ENCODE peak calls at places on chromosomes 16 and 17, in four cellular contexts. T, V, Y and Z are unnamed samples.
A peak's percentile ranks its signal among the peaks of the same experiment; 100 is the strongest.

GRCh38 chr17:44628234-44629188 is 27.8 kb upstream of the MEIOC start:
- DNase-seq in T (no peak), V (peak; percentile 54), Y (no peak), Z (no peak)

GRCh38 chr17:38469875-38470274 is 41.6 kb downstream of the ARHGAP23 start:
- DNase-seq in T (no peak), V (no peak), Y (no peak), Z (no peak)

GRCh38 chr17:41666336-41666680 is 22.4 kb upstream of the EIF1 start:
- DNase-seq in T (no peak), V (peak; percentile 44), Y (no peak), Z (peak; percentile 73)

GRCh38 chr17:47884905-47885735 is 10.9 kb upstream of the SP2 start:
- DNase-seq in T (no peak), V (no peak), Y (peak; percentile 22), Z (no peak)

GRCh38 chr16:89073346-89074221 is 20.1 kb upstream of the ACSF3 start:
- DNase-seq in T (no peak), V (no peak), Y (no peak), Z (no peak)

GRCh38 chr17:80101160-80101945 is at the start of gene GAA:
- DNase-seq in T (peak; percentile 89), V (peak; percentile 92), Y (peak; percentile 93), Z (peak; percentile 84)

GRCh38 chr17:80101946-80102706 is 745 bp downstream of the GAA start:
- DNase-seq in T (no peak), V (no peak), Y (no peak), Z (no peak)

GRCh38 chr17:40399185-40399584 is 18.5 kb downstream of the TOP2A start:
- DNase-seq in T (no peak), V (no peak), Y (peak; percentile 61), Z (no peak)

GRCh38 chr16:86048882-86049585 is 150.1 kb downstream of the IRF8 start:
- DNase-seq in T (no peak), V (no peak), Y (no peak), Z (no peak)

GRCh38 chr17:46141645-46142044 is 51.6 kb downstream of the KANSL1 start:
- DNase-seq in T (no peak), V (no peak), Y (no peak), Z (no peak)

GRCh38 chr16:67528870-67529638 is 425 bp downstream of the RIPOR1 start:
- DNase-seq in T (peak; percentile 75), V (peak; percentile 57), Y (no peak), Z (peak; percentile 20)

GRCh38 chr16:88367560-88367959 is 15.2 kb upstream of the ZNF469 start:
- DNase-seq in T (no peak), V (peak; percentile 14), Y (no peak), Z (no peak)

GRCh38 chr16:31428638-31429247 is 583 bp upstream of the COX6A2 start:
- DNase-seq in T (no peak), V (no peak), Y (no peak), Z (no peak)

GRCh38 chr16:86541560-86541959 is 13.5 kb downstream of the MTHFSD start:
- DNase-seq in T (no peak), V (no peak), Y (no peak), Z (no peak)

GRCh38 chr17:64358261-64358788 is 32.3 kb downstream of the PECAM1 start:
- DNase-seq in T (no peak), V (no peak), Y (no peak), Z (no peak)

GRCh38 chr17:52145496-52145895 is 13.0 kb downstream of the CA10 start:
- DNase-seq in T (no peak), V (no peak), Y (no peak), Z (no peak)

GRCh38 chr16:67428146-67428731 is 2.7 kb upstream of the HSD11B2 start:
- DNase-seq in T (no peak), V (peak; percentile 87), Y (peak; percentile 41), Z (no peak)

GRCh38 chr17:34673516-34673915 is 94.1 kb downstream of the TMEM132E start:
- DNase-seq in T (no peak), V (no peak), Y (no peak), Z (no peak)

GRCh38 chr17:59901604-59902003 is 8.7 kb downstream of the RPS6KB1 start:
- DNase-seq in T (no peak), V (no peak), Y (no peak), Z (no peak)

GRCh38 chr17:11372692-11373091 is 131.7 kb downstream of the SHISA6 start:
- DNase-seq in T (no peak), V (no peak), Y (no peak), Z (no peak)

GRCh38 chr17:918102-918740 is 61.4 kb downstream of the NXN start:
- DNase-seq in T (no peak), V (peak; percentile 10), Y (no peak), Z (no peak)

GRCh38 chr16:1159973-1160772 is 7.3 kb downstream of the CACNA1H start:
- DNase-seq in T (peak; percentile 85), V (peak; percentile 87), Y (no peak), Z (no peak)

GRCh38 chr17:82593590-82594087 is 54.6 kb downstream of the WDR45B start:
- DNase-seq in T (no peak), V (no peak), Y (no peak), Z (no peak)

GRCh38 chr17:6870841-6871240 is 39.3 kb upstream of the TEKT1 start:
- DNase-seq in T (no peak), V (no peak), Y (no peak), Z (no peak)

GRCh38 chr16:87132361-87133014 is 184.7 kb downstream of the C16orf95 start:
- DNase-seq in T (no peak), V (no peak), Y (no peak), Z (no peak)

GRCh38 chr16:69644790-69645189 is 79.0 kb downstream of the NFAT5 start:
- DNase-seq in T (no peak), V (no peak), Y (no peak), Z (no peak)

GRCh38 chr17:20916383-20916782 is 126.4 kb downstream of the USP22 start:
- DNase-seq in T (no peak), V (no peak), Y (no peak), Z (no peak)

GRCh38 chr16:71479420-71479819 is 9.7 kb downstream of the ZNF19 start:
- DNase-seq in T (no peak), V (no peak), Y (no peak), Z (no peak)

GRCh38 chr17:66542183-66542966 is 240.0 kb downstream of the PRKCA start:
- DNase-seq in T (no peak), V (no peak), Y (no peak), Z (no peak)

GRCh38 chr17:27218719-27219488 is 75.0 kb upstream of the WSB1 start:
- DNase-seq in T (no peak), V (no peak), Y (no peak), Z (no peak)

GRCh38 chr16:82138478-82139285 is 31.3 kb downstream of the MPHOSPH6 start:
- DNase-seq in T (no peak), V (no peak), Y (no peak), Z (no peak)

GRCh38 chr17:72603346-72604242 is 482.8 kb downstream of the SOX9 start:
- DNase-seq in T (no peak), V (no peak), Y (no peak), Z (no peak)

GRCh38 chr16:22675745-22676540 is 138.0 kb upstream of the HS3ST2 start:
- DNase-seq in T (peak; percentile 24), V (no peak), Y (no peak), Z (no peak)

GRCh38 chr17:70560471-70560870 is 391.1 kb downstream of the KCNJ2 start:
- DNase-seq in T (no peak), V (no peak), Y (no peak), Z (no peak)

GRCh38 chr16:529012-529575 is 1.6 kb downstream of the CAPN15 start:
- DNase-seq in T (no peak), V (peak; percentile 33), Y (peak; percentile 15), Z (no peak)

GRCh38 chr16:58032710-58033293 is 7.2 kb downstream of the MMP15 start:
- DNase-seq in T (no peak), V (no peak), Y (no peak), Z (no peak)

GRCh38 chr17:39143552-39144093 is 7.8 kb downstream of the PLXDC1 start:
- DNase-seq in T (no peak), V (peak; percentile 44), Y (no peak), Z (no peak)

GRCh38 chr17:70871180-70871818 is 702.0 kb downstream of the KCNJ2 start:
- DNase-seq in T (no peak), V (no peak), Y (no peak), Z (no peak)

GRCh38 chr16:89315791-89316581 is 98.5 kb downstream of the ZNF778 start:
- DNase-seq in T (no peak), V (no peak), Y (peak; percentile 82), Z (peak; percentile 77)

DNA sequence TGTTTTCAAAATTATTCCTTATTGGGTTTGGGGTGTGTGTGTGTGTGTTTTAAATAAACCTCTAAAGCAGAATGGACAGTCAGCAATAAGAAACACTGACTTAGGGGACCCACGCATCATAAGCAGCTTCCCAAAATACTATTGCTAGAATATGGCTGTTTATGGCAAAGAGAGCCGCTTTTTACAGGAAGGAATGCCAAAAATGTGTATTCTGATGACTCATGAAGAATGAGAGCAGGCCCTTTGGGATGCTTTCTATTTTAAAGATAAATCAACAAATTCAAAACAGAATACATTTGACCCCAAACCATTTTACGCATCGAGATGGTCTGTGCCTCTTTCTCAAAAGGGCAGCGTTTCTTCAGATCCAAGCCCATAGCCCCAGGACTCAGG is 37.5 kb downstream of the ARHGAP17 start:
- DNase-seq in T (no peak), V (no peak), Y (no peak), Z (no peak)
- H3K27ac ChIP-seq in T (peak overlapping the region; percentile 89), V (no peak overlapping the region), Y (no peak overlapping the region), Z (no peak overlapping the region)

DNA sequence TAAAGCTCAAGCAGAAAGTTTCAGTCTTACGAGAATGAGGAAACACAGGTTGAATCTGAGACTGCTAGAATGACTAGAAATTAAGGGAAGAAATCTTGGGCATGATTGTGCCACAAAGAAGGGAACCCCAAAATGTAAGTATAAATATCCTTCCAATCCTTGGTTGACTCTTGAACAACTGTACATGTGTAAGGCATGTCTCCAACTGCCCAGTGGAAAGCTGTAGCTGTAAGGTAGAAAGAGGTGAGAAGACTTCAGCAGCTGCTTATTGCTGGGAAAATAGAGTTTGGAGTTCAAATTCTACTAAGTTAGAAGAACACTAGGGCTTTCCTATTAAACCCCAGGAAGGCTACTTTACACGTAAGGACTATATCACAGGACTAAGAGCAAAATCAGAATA is 59.7 kb upstream of the NACA2 start:
- DNase-seq in T (no peak), V (no peak), Y (no peak), Z (no peak)
- H3K27ac ChIP-seq in T (no peak overlapping the region), V (no peak overlapping the region), Y (no peak overlapping the region), Z (no peak overlapping the region)

GRCh38 chr17:81500026-81500425 is 12.6 kb downstream of the ACTG1 start:
- DNase-seq in T (no peak), V (no peak), Y (no peak), Z (no peak)
- H3K27ac ChIP-seq in T (no peak overlapping the region), V (no peak overlapping the region), Y (no peak overlapping the region), Z (no peak overlapping the region)

DNA sequence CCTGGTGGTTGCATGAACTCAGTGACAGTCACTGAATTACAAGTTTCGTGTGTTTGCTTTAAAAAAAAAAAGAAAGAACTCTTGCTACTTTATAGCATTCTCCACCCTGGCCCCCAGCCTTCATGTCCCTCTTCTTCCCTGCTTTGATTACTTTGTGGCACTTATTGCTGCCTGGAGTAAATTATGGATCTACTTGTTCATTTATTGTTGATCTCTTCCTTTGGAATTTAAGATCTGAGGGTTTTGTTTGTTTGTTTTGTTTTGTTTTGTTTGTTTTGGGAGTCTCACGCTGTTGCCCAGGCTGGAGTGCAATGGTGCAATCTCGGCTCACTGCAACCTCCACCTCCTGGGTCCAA is 126.5 kb downstream of the ABCC6 start:
- DNase-seq in T (no peak), V (no peak), Y (no peak), Z (no peak)
- H3K27ac ChIP-seq in T (peak overlapping the region; percentile 88), V (peak overlapping the region; percentile 73), Y (no peak overlapping the region), Z (no peak overlapping the region)